ENCODE peak calls at places on chromosomes 7 and 10, in five cellular contexts. G is prostate gland, V is colonic mucosa, X is stomach, T is psoas muscle. W is an unnamed sample. For H3K27me3, the result is how much of the 10 kb centered on the place peaks cover.

GRCh38 chr7:143299840-143300239 is 11.7 kb downstream of the CASP2 start:
- DNase-seq in V (peak), X (peak), G (no peak), T (no peak), W (no peak)

GRCh38 chr7:110590415-110590814 is 500.5 kb upstream of the LRRN3 start:
- DNase-seq in T (no peak), V (no peak), G (no peak), X (no peak), W (peak)

GRCh38 chr10:44398271-44398670 is 13.4 kb upstream of the CXCL12 start:
- DNase-seq in V (no peak), T (no peak), X (no peak), G (no peak), W (no peak)

GRCh38 chr7:133869556-133869955 is 257.6 kb upstream of the LRGUK start:
- DNase-seq in T (no peak), X (no peak), V (no peak), G (no peak), W (no peak)

GRCh38 chr10:76251773-76252617 is 820.6 kb downstream of the LRMDA start:
- DNase-seq in X (no peak), V (peak), G (peak), T (peak), W (no peak)

GRCh38 chr10:60809157-60809556 is 30.9 kb downstream of the CDK1 start:
- DNase-seq in T (no peak), V (no peak), X (no peak), G (no peak), W (no peak)

GRCh38 chr7:23012797-23013714 is 874 bp downstream of the HYCC1 start:
- DNase-seq in G (peak), X (no peak), T (peak), V (peak), W (peak)

GRCh38 chr7:133528796-133529195 is 275.9 kb downstream of the EXOC4 start:
- DNase-seq in X (no peak), G (no peak), V (no peak), T (no peak), W (no peak)

GRCh38 chr10:88110355-88110754 is 246.9 kb downstream of the PTEN start:
- DNase-seq in V (no peak), X (no peak), G (no peak), T (no peak), W (no peak)

GRCh38 chr10:93081834-93082233 is 8.1 kb downstream of the CYP26A1 start:
- DNase-seq in X (no peak), G (no peak), T (no peak), V (peak), W (no peak)

GRCh38 chr7:77383333-77383740 is 32.8 kb downstream of the GSAP start:
- DNase-seq in X (no peak), V (no peak), T (no peak), G (no peak), W (no peak)

GRCh38 chr10:31721166-31721565 is 207.5 kb downstream of the ARHGAP12 start:
- DNase-seq in G (no peak), X (no peak), V (no peak), T (no peak), W (no peak)

GRCh38 chr10:77564781-77565589 is 72.6 kb downstream of the KCNMA1 start:
- DNase-seq in T (no peak), V (no peak), X (no peak), G (no peak), W (no peak)

GRCh38 chr7:80563561-80564327 is 51.9 kb upstream of the GNAT3 start:
- DNase-seq in V (no peak), X (no peak), T (no peak), G (no peak), W (no peak)

GRCh38 chr7:143285806-143286521 is 1.2 kb downstream of the TMEM139 start:
- DNase-seq in G (no peak), X (no peak), V (no peak), T (no peak), W (no peak)

GRCh38 chr7:134632937-134633540 is 13.6 kb upstream of the BPGM start:
- DNase-seq in G (no peak), V (no peak), X (no peak), T (no peak), W (no peak)

GRCh38 chr7:131956864-131957263 is 400.4 kb upstream of the PODXL start:
- DNase-seq in T (no peak), G (no peak), X (no peak), V (no peak), W (no peak)

GRCh38 chr10:71233491-71233892 is 21.1 kb downstream of the UNC5B start:
- DNase-seq in G (no peak), X (no peak), V (no peak), T (no peak), W (no peak)

GRCh38 chr10:33155720-33156638 is 178.5 kb downstream of the NRP1 start:
- DNase-seq in X (no peak), T (no peak), V (no peak), G (no peak), W (no peak)

GRCh38 chr10:47079177-47079580 is 168.0 kb downstream of the PTPN20 start:
- DNase-seq in X (no peak), T (no peak), G (no peak), V (no peak), W (no peak)

GRCh38 chr10:17001961-17002749 is 127.5 kb downstream of the CUBN start:
- DNase-seq in G (peak), V (peak), X (no peak), T (peak), W (peak)

GRCh38 chr10:21530616-21531015 is 3.4 kb upstream of the MLLT10 start:
- DNase-seq in X (no peak), G (no peak), V (no peak), T (no peak), W (no peak)

GRCh38 chr7:155792999-155793560 is 19.2 kb downstream of the SHH start:
- DNase-seq in G (no peak), V (no peak), T (no peak), X (no peak), W (no peak)

GRCh38 chr7:150804802-150805201 is 4.2 kb downstream of the TMEM176A start:
- DNase-seq in G (no peak), V (peak), X (no peak), T (no peak), W (no peak)

GRCh38 chr7:150801242-150801945 is 825 bp downstream of the TMEM176A start:
- DNase-seq in G (no peak), T (no peak), V (no peak), X (no peak), W (no peak)

GRCh38 chr7:150805864-150806263 is 5.3 kb downstream of the TMEM176A start:
- DNase-seq in V (no peak), T (no peak), X (no peak), G (no peak), W (no peak)

GRCh38 chr7:150801946-150802771 is 1.6 kb downstream of the TMEM176A start:
- DNase-seq in X (no peak), T (no peak), G (no peak), V (peak), W (no peak)

DNA sequence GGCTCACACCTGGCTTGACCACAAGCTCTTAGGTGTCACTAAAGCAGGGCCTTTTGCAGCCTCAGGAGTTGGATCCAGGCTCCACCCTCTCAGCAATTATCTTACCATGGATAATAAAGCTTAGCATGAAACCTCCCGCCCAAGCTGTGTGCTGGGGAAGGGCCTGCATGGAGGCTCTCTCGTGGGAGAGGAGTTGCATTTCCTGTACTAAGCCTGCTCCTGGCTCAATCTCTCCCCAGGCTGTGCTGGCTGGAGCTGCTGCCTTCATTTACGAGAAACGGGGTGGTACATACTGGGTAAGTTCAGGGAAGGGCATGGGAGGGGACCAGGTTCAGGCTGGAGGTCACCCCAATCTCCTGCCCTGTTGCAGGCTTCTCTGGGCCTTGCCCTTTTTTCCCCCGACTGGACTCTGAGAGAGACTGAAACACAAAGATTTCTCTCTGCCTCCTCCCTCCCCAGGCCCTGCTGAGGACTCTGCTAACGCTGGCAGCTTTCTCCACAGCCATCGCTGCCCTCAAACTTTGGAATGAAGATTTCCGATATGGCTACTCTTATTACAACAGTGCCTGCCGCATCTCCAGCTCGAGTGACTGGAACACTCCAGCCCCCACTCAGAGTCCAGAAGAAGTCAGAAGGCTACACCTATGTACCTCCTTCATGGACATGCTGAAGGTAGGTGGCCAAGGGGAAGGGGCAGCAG is 2.7 kb downstream of the TMEM176A start:
- DNase-seq in T (no peak), G (no peak), V (peak), X (no peak), W (no peak)
- H3K27me3 ChIP-seq in T (under half), G (under half), V (under half), X (half or more), W (under half)

GRCh38 chr7:45712057-45712689 is 138.0 kb downstream of the ADCY1 start:
- DNase-seq in V (no peak), X (no peak), G (no peak), T (no peak), W (no peak)

GRCh38 chr7:45711161-45711490 is 137.0 kb downstream of the ADCY1 start:
- DNase-seq in V (no peak), G (no peak), X (no peak), T (no peak), W (no peak)

GRCh38 chr7:45714521-45714820 is 140.3 kb downstream of the ADCY1 start:
- DNase-seq in X (no peak), V (no peak), G (no peak), T (no peak), W (no peak)

GRCh38 chr7:45713669-45714520 is 139.7 kb downstream of the ADCY1 start:
- DNase-seq in T (no peak), G (no peak), X (no peak), V (no peak), W (peak)

DNA sequence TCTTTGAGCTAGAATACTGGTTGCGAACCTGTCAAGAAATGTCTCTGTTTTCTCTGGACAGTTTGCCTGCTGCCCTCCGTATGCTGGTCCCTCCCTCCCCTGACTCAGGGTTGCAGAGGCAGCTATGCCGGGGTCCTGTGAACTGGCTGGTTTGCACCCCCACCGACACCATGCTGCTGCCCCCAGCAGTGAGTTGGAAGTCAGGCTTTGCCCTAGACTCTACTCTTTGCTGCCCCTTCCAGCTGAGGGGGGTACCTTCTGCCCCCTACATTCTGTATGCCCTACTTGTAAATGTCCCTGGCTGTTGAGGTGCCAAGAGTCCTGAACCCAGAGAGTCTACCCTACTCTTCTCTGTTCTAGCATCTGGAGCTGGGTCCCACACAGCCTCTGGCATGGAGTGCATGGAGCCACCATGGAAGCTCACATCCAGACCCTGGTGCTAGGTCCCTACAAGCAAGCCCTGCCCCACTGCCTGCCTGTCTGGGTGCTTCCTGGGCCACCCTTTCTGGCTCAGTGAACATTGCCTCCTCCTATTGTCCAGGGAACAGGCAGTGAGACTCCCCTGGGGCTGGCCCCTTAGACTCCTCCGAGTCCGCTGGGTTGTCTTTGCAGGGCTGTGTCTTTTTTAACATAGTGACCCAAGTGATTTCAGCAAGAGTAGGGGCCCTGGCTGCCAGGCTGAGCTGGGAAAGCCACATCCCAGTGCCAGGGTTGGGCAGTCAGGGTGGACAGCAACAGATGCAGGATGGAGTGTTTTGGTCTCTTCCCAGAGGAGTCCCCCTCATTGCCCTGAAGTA is 138.9 kb downstream of the ADCY1 start:
- DNase-seq in G (no peak), V (no peak), X (no peak), T (no peak), W (no peak)
- H3K27me3 ChIP-seq in G (under half), V (under half), X (under half), T (under half), W (under half)

GRCh38 chr10:99235872-99236626 is 397 bp upstream of the HPSE2 start:
- DNase-seq in G (no peak), T (no peak), X (no peak), V (peak), W (no peak)
- H3K27me3 ChIP-seq in G (under half), T (half or more), X (half or more), V (half or more), W (half or more)

GRCh38 chr10:63700209-63700934 is 179.2 kb downstream of the REEP3 start:
- DNase-seq in V (no peak), T (peak), X (no peak), G (no peak), W (no peak)
- H3K27me3 ChIP-seq in V (under half), T (under half), X (under half), G (under half), W (under half)

DNA sequence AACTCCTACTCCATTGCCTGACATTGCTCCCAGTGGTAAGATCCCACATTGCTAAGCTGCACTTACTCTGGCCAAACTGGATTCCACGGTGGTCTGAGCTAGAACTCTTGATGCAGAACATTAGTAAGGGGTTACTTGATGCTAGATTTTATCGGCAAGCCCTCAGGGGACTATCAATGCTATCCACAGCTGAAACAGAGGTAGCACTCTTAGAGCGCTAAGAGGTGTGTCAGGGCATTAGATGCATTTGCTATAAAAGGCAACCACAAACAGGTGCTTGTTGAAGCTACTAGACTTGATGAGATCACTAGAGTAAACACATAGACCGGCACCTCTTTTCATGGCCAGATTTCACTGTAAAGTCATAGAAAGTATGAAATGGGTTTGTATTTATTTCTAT is 116.3 kb downstream of the MDFIC start:
- DNase-seq in T (no peak), V (no peak), X (no peak), G (no peak), W (no peak)
- H3K27me3 ChIP-seq in T (under half), V (under half), X (under half), G (under half), W (under half)

GRCh38 chr7:45233249-45233775 is 75.7 kb downstream of the RAMP3 start:
- DNase-seq in T (no peak), G (no peak), X (no peak), V (no peak), W (no peak)
- H3K27me3 ChIP-seq in T (under half), G (under half), X (under half), V (under half), W (under half)

GRCh38 chr10:128278362-128278761 is 152.1 kb upstream of the MKI67 start:
- DNase-seq in X (no peak), G (no peak), T (no peak), V (no peak), W (no peak)
- H3K27me3 ChIP-seq in X (half or more), G (under half), T (under half), V (under half), W (half or more)

GRCh38 chr7:47303695-47304453 is 278.0 kb downstream of the TNS3 start:
- DNase-seq in V (peak), G (no peak), T (no peak), X (no peak), W (no peak)

GRCh38 chr7:47302560-47302959 is 279.4 kb downstream of the TNS3 start:
- DNase-seq in V (no peak), T (no peak), G (no peak), X (no peak), W (no peak)

GRCh38 chr7:47303014-47303694 is 278.8 kb downstream of the TNS3 start:
- DNase-seq in X (no peak), G (no peak), V (peak), T (no peak), W (no peak)

GRCh38 chr7:47307311-47307710 is 274.6 kb downstream of the TNS3 start:
- DNase-seq in V (no peak), X (no peak), T (no peak), G (no peak), W (no peak)

GRCh38 chr7:47304727-47305719 is 276.9 kb downstream of the TNS3 start:
- DNase-seq in V (peak), G (no peak), T (no peak), X (no peak), W (no peak)
- H3K27me3 ChIP-seq in V (under half), G (under half), T (under half), X (under half), W (under half)